ENCODE peak calls at places on chromosomes 2 and 18, in five cellular contexts. Y, Q, X, V and J are unnamed samples.

GRCh38 chr18:64134044-64134757 is 14.7 kb downstream of the LINC00305 start:
- DNase-seq in V (no peak), X (no peak), Y (no peak), Q (no peak), J (no peak)

GRCh38 chr2:236642125-236642524 is 72.5 kb downstream of the ACKR3 start:
- DNase-seq in Q (peak), X (peak), Y (no peak), V (no peak), J (no peak)

GRCh38 chr2:43950383-43951008 is 45.3 kb downstream of the LRPPRC start:
- DNase-seq in Q (no peak), X (no peak), Y (peak), V (no peak), J (no peak)

GRCh38 chr2:36921984-36922383 is 44.4 kb downstream of the STRN start:
- DNase-seq in X (no peak), Q (no peak), Y (no peak), V (no peak), J (no peak)

GRCh38 chr2:54084600-54084999 is 30.8 kb upstream of the ACYP2 start:
- DNase-seq in V (no peak), Y (no peak), X (no peak), Q (no peak), J (no peak)

GRCh38 chr2:121002597-121002996 is 266.9 kb downstream of the GLI2 start:
- DNase-seq in V (no peak), X (no peak), Y (no peak), Q (no peak), J (no peak)

GRCh38 chr2:125942585-125943424 is 713.2 kb upstream of the GYPC start:
- DNase-seq in V (no peak), Q (no peak), X (no peak), Y (no peak), J (no peak)

GRCh38 chr2:195326537-195326936 is 330.5 kb upstream of the SLC39A10 start:
- DNase-seq in Q (no peak), Y (no peak), X (no peak), V (no peak), J (no peak)

GRCh38 chr2:172977330-172978052 is 98.2 kb upstream of the MAP3K20 start:
- DNase-seq in V (no peak), X (no peak), Q (no peak), Y (no peak), J (no peak)

GRCh38 chr2:129275706-129276105 is 703.8 kb upstream of the RAB6C start:
- DNase-seq in Y (no peak), Q (no peak), V (no peak), X (no peak), J (no peak)

GRCh38 chr2:12721571-12722444 is 5.1 kb downstream of the TRIB2 start:
- DNase-seq in X (no peak), Y (peak), V (no peak), Q (no peak), J (no peak)

GRCh38 chr2:143158500-143159262 is 29.5 kb downstream of the ARHGAP15 start:
- DNase-seq in X (no peak), Q (no peak), V (no peak), Y (no peak), J (no peak)

GRCh38 chr2:39325966-39326365 is 82.2 kb upstream of the CDKL4 start:
- DNase-seq in Q (no peak), Y (no peak), X (no peak), V (peak), J (no peak)

GRCh38 chr18:23135679-23136325 is 517 bp downstream of the CABLES1 start:
- DNase-seq in Y (no peak), Q (no peak), X (no peak), V (no peak), J (no peak)

GRCh38 chr2:133194068-133194655 is 374.1 kb downstream of the NCKAP5 start:
- DNase-seq in X (no peak), V (no peak), Y (no peak), Q (no peak), J (no peak)

GRCh38 chr2:191151315-191151698 is 513 bp upstream of the STAT4 start:
- DNase-seq in V (no peak), Y (no peak), Q (no peak), X (no peak), J (no peak)

GRCh38 chr2:71008342-71008741 is 13.7 kb upstream of the TEX261 start:
- DNase-seq in X (no peak), Q (no peak), V (no peak), Y (no peak), J (no peak)

GRCh38 chr2:240459401-240460242 is 24.2 kb downstream of the GPC1 start:
- DNase-seq in X (no peak), Q (peak), V (no peak), Y (no peak), J (no peak)

GRCh38 chr2:218149865-218150264 is 16.9 kb downstream of the CXCR1 start:
- DNase-seq in X (no peak), Q (no peak), Y (no peak), V (no peak), J (no peak)

GRCh38 chr2:14182227-14182946 is 450.1 kb upstream of the LRATD1 start:
- DNase-seq in V (no peak), Y (no peak), Q (no peak), X (no peak), J (no peak)

GRCh38 chr2:12701786-12702660 is 14.7 kb upstream of the TRIB2 start:
- DNase-seq in X (no peak), Q (no peak), Y (no peak), V (no peak), J (no peak)

GRCh38 chr2:20595439-20596192 is 55.3 kb downstream of the HS1BP3 start:
- DNase-seq in X (no peak), V (no peak), Y (no peak), Q (peak), J (no peak)
- TF ChIP-seq CTCF in X (no peak), V (no peak), Y (peak), Q (no peak), J (no peak)

GRCh38 chr2:234308814-234309195 is 188.1 kb downstream of the ARL4C start:
- DNase-seq in V (peak), X (no peak), Y (peak), Q (peak), J (no peak)

GRCh38 chr2:234307322-234307961 is 189.4 kb downstream of the ARL4C start:
- DNase-seq in Y (no peak), X (no peak), V (no peak), Q (peak), J (no peak)

GRCh38 chr2:234306426-234307173 is 190.3 kb downstream of the ARL4C start:
- DNase-seq in Y (no peak), V (no peak), Q (peak), X (no peak), J (no peak)

GRCh38 chr2:234309431-234309830 is 187.4 kb downstream of the ARL4C start:
- DNase-seq in V (no peak), X (no peak), Y (no peak), Q (no peak), J (no peak)

GRCh38 chr2:234308073-234308813 is 188.6 kb downstream of the ARL4C start:
- DNase-seq in V (no peak), Y (no peak), Q (peak), X (no peak), J (no peak)
- TF ChIP-seq CTCF in V (peak), Y (peak), Q (no peak), X (no peak), J (peak)

GRCh38 chr2:88591684-88592083 is 35.6 kb downstream of the EIF2AK3 start:
- DNase-seq in V (no peak), X (no peak), Y (no peak), Q (no peak), J (no peak)

GRCh38 chr2:88585969-88586368 is 41.3 kb downstream of the EIF2AK3 start:
- DNase-seq in X (no peak), Q (no peak), V (no peak), Y (no peak), J (no peak)

GRCh38 chr2:88596141-88596830 is 31.0 kb downstream of the EIF2AK3 start:
- DNase-seq in V (no peak), Q (no peak), Y (no peak), X (no peak), J (no peak)

GRCh38 chr2:88590998-88591613 is 36.2 kb downstream of the EIF2AK3 start:
- DNase-seq in V (peak), Y (peak), Q (peak), X (no peak), J (no peak)
- TF ChIP-seq CTCF in V (peak), Y (peak), Q (peak), X (peak), J (peak)

DNA sequence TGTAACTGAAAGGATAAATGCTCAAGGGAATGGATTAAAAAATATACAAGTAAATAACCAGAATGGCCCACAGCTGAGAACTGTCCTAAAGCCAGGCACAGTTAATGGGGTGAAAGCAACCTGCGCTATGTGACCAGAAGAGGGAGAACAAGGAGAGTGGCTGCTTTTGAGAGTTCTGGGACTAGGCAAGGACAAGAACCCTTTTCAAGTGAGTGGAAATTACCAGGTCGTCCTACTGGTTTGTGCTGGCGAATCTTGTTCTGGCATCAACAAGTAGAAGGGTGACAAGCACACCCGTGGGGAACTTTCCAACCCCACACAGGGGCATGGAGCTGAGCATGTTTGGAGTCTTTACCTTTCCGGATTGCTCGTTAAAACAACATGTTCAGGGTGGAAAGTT is 82.8 kb downstream of the TMEM17 start:
- DNase-seq in X (no peak), Q (no peak), Y (no peak), V (no peak), J (peak)
- TF ChIP-seq CTCF in X (peak), Q (no peak), Y (peak), V (peak), J (peak)

GRCh38 chr18:66562279-66562678 is 41.6 kb downstream of the CDH19 start:
- DNase-seq in V (no peak), Y (no peak), Q (no peak), X (no peak), J (no peak)

GRCh38 chr18:66564236-66564635 is 39.7 kb downstream of the CDH19 start:
- DNase-seq in Y (no peak), X (no peak), Q (no peak), V (no peak), J (no peak)

GRCh38 chr18:66557091-66557490 is 46.8 kb downstream of the CDH19 start:
- DNase-seq in Y (no peak), V (no peak), Q (no peak), X (no peak), J (no peak)

GRCh38 chr18:66558773-66559172 is 45.1 kb downstream of the CDH19 start:
- DNase-seq in Y (no peak), V (no peak), X (no peak), Q (no peak), J (no peak)

DNA sequence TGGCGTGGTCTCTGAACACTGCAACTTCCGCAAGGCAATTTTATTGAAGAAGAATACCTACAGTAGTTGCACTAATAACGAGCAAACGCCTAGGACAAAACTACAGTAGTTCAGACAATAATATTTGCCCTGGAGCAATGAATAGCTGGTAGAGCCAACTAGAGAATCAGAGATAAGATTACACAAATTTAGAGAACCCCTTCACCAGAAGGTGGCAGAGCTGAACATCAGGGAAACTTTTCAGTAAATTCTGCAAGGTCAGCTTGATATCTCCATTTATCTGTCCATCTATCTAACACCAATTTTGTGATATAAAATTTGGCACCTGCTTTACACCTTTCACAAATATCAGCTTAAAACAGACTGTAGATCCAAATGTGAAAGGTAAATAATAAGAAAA is 43.8 kb downstream of the CDH19 start:
- DNase-seq in X (no peak), V (no peak), Y (no peak), Q (no peak), J (no peak)
- TF ChIP-seq CTCF in X (peak), V (no peak), Y (no peak), Q (peak), J (peak)